ENCODE peak calls at places on chromosome 20, in six cellular contexts. T is ovary, R is fibroblast of the aortic adventitia, I is choroid plexus epithelial cell, W is cardiac muscle cell, U is astrocyte of the cerebellum. C is an unnamed sample.

GRCh38 chr20:18057994-18058349 is 256 bp upstream of the OVOL2 start:
- DNase-seq in T (no peak), R (no peak), I (no peak), W (no peak), U (no peak), C (no peak)

GRCh38 chr20:23143986-23144695 is 58.0 kb upstream of the CD93 start:
- DNase-seq in T (no peak), R (no peak), I (no peak), W (no peak), U (no peak), C (no peak)

GRCh38 chr20:53522026-53522425 is 71.6 kb downstream of the ZNF217 start:
- DNase-seq in T (no peak), R (no peak), I (no peak), W (no peak), U (no peak), C (no peak)

GRCh38 chr20:53606364-53606985 is 12.8 kb upstream of the ZNF217 start:
- DNase-seq in T (peak; percentile 48), R (peak; percentile 92), I (peak; percentile 77), W (peak; percentile 84), U (peak; percentile 79), C (no peak)

GRCh38 chr20:44644384-44645131 is 6.9 kb downstream of the ADA start:
- DNase-seq in T (no peak), R (no peak), I (no peak), W (no peak), U (no peak), C (peak; percentile 83)

GRCh38 chr20:5090191-5090590 is 29.6 kb downstream of the PCNA start:
- DNase-seq in T (no peak), R (no peak), I (no peak), W (no peak), U (no peak), C (peak; percentile 42)

GRCh38 chr20:47070176-47070575 is 175.5 kb downstream of the EYA2 start:
- DNase-seq in T (no peak), R (no peak), I (peak; percentile 63), W (peak; percentile 24), U (no peak), C (no peak)

GRCh38 chr20:35269055-35269781 is 8.7 kb downstream of the MMP24OS start:
- DNase-seq in T (peak; percentile 58), R (peak; percentile 64), I (peak; percentile 76), W (peak; percentile 72), U (peak; percentile 31), C (peak; percentile 63)

GRCh38 chr20:12255571-12255970 is 337.9 kb downstream of the BTBD3 start:
- DNase-seq in T (no peak), R (peak; percentile 10), I (no peak), W (peak; percentile 14), U (no peak), C (no peak)

GRCh38 chr20:297098-297924 is at the start of gene ZCCHC3:
- DNase-seq in T (peak; percentile 94), R (peak; percentile 95), I (peak; percentile 98), W (peak; percentile 99), U (peak; percentile 89), C (peak; percentile 95)

GRCh38 chr20:24149175-24149574 is 160.6 kb upstream of the GGTLC1 start:
- DNase-seq in T (no peak), R (peak; percentile 32), I (no peak), W (no peak), U (no peak), C (no peak)

GRCh38 chr20:34791289-34792020 is 34.0 kb downstream of the NCOA6 start:
- DNase-seq in T (no peak), R (peak; percentile 92), I (peak; percentile 75), W (peak; percentile 69), U (no peak), C (no peak)

GRCh38 chr20:35699127-35699913 is at the start of the genes NFS1 and ROMO1:
- DNase-seq in T (peak; percentile 87), R (peak; percentile 68), I (peak; percentile 83), W (peak; percentile 85), U (peak; percentile 49), C (peak; percentile 91)

GRCh38 chr20:31833931-31834521 is 11.4 kb downstream of the FOXS1 start:
- DNase-seq in T (no peak), R (no peak), I (no peak), W (no peak), U (no peak), C (no peak)

GRCh38 chr20:9112541-9113515 is 43.9 kb downstream of the PLCB4 start:
- DNase-seq in T (no peak), R (peak; percentile 70), I (peak; percentile 91), W (peak; percentile 91), U (peak; percentile 55), C (no peak)

GRCh38 chr20:39445095-39445494 is 483.0 kb downstream of the DHX35 start:
- DNase-seq in T (no peak), R (no peak), I (no peak), W (no peak), U (no peak), C (no peak)

GRCh38 chr20:9514461-9515210 is at the start of gene LAMP5:
- DNase-seq in T (no peak), R (no peak), I (peak; percentile 33), W (peak; percentile 9), U (no peak), C (peak; percentile 22)

GRCh38 chr20:55782861-55783260 is 222.5 kb downstream of the CBLN4 start:
- DNase-seq in T (no peak), R (no peak), I (no peak), W (no peak), U (no peak), C (no peak)

GRCh38 chr20:3164763-3165410 is 5.2 kb upstream of the FASTKD5 start:
- DNase-seq in T (no peak), R (no peak), I (no peak), W (no peak), U (no peak), C (no peak)

GRCh38 chr20:16261733-16262277 is 311.4 kb downstream of the KIF16B start:
- DNase-seq in T (no peak), R (no peak), I (no peak), W (no peak), U (no peak), C (no peak)

GRCh38 chr20:58557713-58558335 is 42.6 kb upstream of the APCDD1L start:
- DNase-seq in T (no peak), R (peak; percentile 44), I (no peak), W (no peak), U (no peak), C (no peak)

GRCh38 chr20:58556961-58557360 is 41.8 kb upstream of the APCDD1L start:
- DNase-seq in T (no peak), R (peak; percentile 20), I (no peak), W (no peak), U (no peak), C (no peak)

GRCh38 chr20:58555078-58555765 is 40.0 kb upstream of the APCDD1L start:
- DNase-seq in T (no peak), R (peak; percentile 87), I (peak; percentile 65), W (peak; percentile 66), U (peak; percentile 61), C (no peak)

GRCh38 chr20:58559368-58559729 is 44.1 kb upstream of the APCDD1L start:
- DNase-seq in T (no peak), R (no peak), I (no peak), W (no peak), U (no peak), C (no peak)

GRCh38 chr20:58558483-58559367 is 43.5 kb upstream of the APCDD1L start:
- DNase-seq in T (no peak), R (no peak), I (no peak), W (no peak), U (no peak), C (no peak)
- TF ChIP-seq CTCF in T (no peak), R (no peak), I (no peak), W (no peak), U (no peak), C (no peak)

GRCh38 chr20:37669062-37669772 is 24.6 kb upstream of the CTNNBL1 start:
- DNase-seq in T (no peak), R (no peak), I (no peak), W (no peak), U (no peak), C (no peak)

GRCh38 chr20:37668166-37668565 is 25.7 kb upstream of the CTNNBL1 start:
- DNase-seq in T (no peak), R (no peak), I (no peak), W (no peak), U (no peak), C (no peak)

GRCh38 chr20:37670426-37670825 is 23.4 kb upstream of the CTNNBL1 start:
- DNase-seq in T (no peak), R (peak; percentile 15), I (peak; percentile 7), W (no peak), U (no peak), C (no peak)

GRCh38 chr20:37672143-37672542 is 21.7 kb upstream of the CTNNBL1 start:
- DNase-seq in T (no peak), R (no peak), I (no peak), W (no peak), U (no peak), C (no peak)

DNA sequence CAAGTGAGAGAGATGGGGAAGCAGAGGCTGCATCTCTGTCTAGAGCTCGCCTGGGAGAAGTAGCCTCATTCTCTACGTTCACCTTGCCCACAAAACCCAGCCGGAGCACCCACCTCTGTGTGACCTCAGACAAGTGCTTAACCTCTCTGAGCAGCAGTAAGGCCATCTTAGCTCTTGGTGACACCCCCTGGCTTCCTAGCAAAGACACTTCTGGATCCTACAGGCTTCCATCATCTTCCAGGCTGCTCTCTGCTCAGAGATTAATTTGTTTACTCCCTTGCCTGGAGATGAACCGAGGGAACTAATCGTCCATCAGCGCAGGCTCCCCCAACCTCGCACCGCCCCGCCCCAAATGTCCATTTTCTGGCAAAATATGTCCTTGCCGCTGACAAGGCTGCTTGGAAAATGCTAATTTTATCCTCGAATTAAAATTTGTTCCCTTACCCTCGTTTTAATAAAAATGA is 24.0 kb upstream of the CTNNBL1 start:
- DNase-seq in T (no peak), R (no peak), I (no peak), W (no peak), U (no peak), C (no peak)
- TF ChIP-seq CTCF in T (no peak), R (no peak), I (no peak), W (no peak), U (no peak), C (no peak)

GRCh38 chr20:33444797-33445560 is 1.4 kb upstream of the SNTA1 start:
- DNase-seq in T (no peak), R (no peak), I (peak; percentile 29), W (no peak), U (no peak), C (peak; percentile 40)
- TF ChIP-seq CTCF in T (no peak), R (peak; percentile 24), I (peak; percentile 28), W (no peak), U (no peak), C (peak; percentile 21)

DNA sequence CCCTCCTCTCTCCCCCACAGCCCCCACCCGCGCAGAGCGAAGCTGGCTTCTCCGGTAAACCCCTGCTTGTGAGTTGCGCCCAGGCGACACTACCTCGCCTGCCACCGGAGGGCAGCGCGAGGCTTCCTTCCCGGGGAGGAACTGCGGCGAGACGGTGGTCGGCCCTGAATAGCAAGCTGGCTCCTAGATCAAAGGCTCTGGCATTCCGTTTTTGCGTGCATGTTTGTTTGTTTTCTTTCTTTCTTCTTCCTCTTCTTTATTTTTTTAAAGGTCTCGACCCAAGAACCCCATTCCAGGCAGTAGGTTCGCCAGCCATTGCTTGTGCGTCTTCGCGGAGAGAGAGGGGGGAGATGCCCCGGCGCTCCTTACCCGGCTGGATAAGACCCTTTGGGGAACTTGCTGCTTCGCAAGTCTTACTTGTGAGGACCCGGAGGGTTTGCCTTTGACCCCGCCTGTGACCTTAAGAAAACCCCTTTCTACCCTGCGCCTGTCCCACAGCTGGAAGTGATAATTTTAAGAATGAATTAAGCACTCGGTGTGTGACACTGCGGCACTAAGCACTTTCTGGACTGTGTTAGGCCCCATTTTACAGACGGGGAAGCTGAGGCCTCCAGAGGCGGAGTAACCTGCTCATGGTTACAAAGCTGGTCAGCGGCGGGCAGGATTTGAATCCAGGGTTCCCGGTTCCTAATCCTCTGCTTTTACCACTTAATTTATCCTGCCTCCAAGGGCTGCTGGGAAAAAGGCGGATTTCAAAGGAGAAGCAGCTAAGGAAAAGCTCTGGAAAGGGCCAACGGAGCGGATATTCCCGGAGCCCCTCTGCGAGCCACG is 92.6 kb upstream of the SIRPA start:
- DNase-seq in T (peak; percentile 28), R (peak; percentile 64), I (peak; percentile 58), W (peak; percentile 79), U (peak; percentile 27), C (peak; percentile 52)
- TF ChIP-seq CTCF in T (peak; percentile 18), R (peak; percentile 68), I (peak; percentile 60), W (peak; percentile 64), U (peak; percentile 61), C (peak; percentile 50)